ENCODE peak calls at places on chromosomes 2 and 18, in seven cellular contexts. T, N, Z, H, G, P and I are unnamed samples.

GRCh38 chr2:239574434-239575156 is 173.8 kb upstream of the HDAC4 start:
- DNase-seq in T (peak), N (no peak), Z (peak), H (peak), G (no peak), P (no peak), I (peak)

GRCh38 chr2:170176212-170176611 is 1.7 kb upstream of the MYO3B start:
- DNase-seq in T (no peak), N (no peak), Z (no peak), H (no peak), G (no peak), P (no peak), I (no peak)

GRCh38 chr18:48547456-48548403 is 8.9 kb downstream of the CTIF start:
- DNase-seq in T (no peak), N (no peak), Z (peak), H (no peak), G (peak), P (no peak), I (no peak)

GRCh38 chr2:128545829-128546228 is 227.2 kb upstream of the HS6ST1 start:
- DNase-seq in T (no peak), N (no peak), Z (no peak), H (no peak), G (no peak), P (no peak), I (no peak)

GRCh38 chr2:215503381-215503780 is 67.5 kb upstream of the FN1 start:
- DNase-seq in T (no peak), N (no peak), Z (no peak), H (no peak), G (peak), P (no peak), I (no peak)

GRCh38 chr2:88860421-88861075 is 169.1 kb downstream of the RPIA start:
- DNase-seq in T (no peak), N (no peak), Z (no peak), H (no peak), G (no peak), P (no peak), I (no peak)

GRCh38 chr2:219560037-219560892 is 11.1 kb downstream of the OBSL1 start:
- DNase-seq in T (peak), N (peak), Z (no peak), H (no peak), G (no peak), P (no peak), I (no peak)

GRCh38 chr18:47184419-47185050 is 8.4 kb upstream of the IER3IP1 start:
- DNase-seq in T (no peak), N (no peak), Z (peak), H (no peak), G (peak), P (no peak), I (peak)

GRCh38 chr2:66440011-66440542 is 5.2 kb downstream of the MEIS1 start:
- DNase-seq in T (no peak), N (no peak), Z (peak), H (peak), G (peak), P (no peak), I (peak)

GRCh38 chr2:32671885-32672519 is 44.2 kb downstream of the TTC27 start:
- DNase-seq in T (no peak), N (no peak), Z (no peak), H (no peak), G (no peak), P (no peak), I (no peak)

GRCh38 chr2:137987011-137987410 is 22.7 kb downstream of the HNMT start:
- DNase-seq in T (no peak), N (no peak), Z (no peak), H (no peak), G (no peak), P (no peak), I (no peak)

GRCh38 chr2:46893231-46893943 is 22.2 kb downstream of the MCFD2 start:
- DNase-seq in T (no peak), N (no peak), Z (no peak), H (no peak), G (peak), P (no peak), I (no peak)

GRCh38 chr2:105139556-105140236 is 101.8 kb downstream of the MRPS9 start:
- DNase-seq in T (no peak), N (no peak), Z (no peak), H (no peak), G (peak), P (no peak), I (no peak)

GRCh38 chr2:180761224-180761623 is 219.2 kb upstream of the UBE2E3 start:
- DNase-seq in T (no peak), N (no peak), Z (peak), H (no peak), G (peak), P (no peak), I (no peak)

GRCh38 chr2:10331033-10331701 is 28.5 kb downstream of the HPCAL1 start:
- DNase-seq in T (peak), N (peak), Z (peak), H (peak), G (no peak), P (no peak), I (no peak)

GRCh38 chr18:48033770-48034650 is 103.6 kb upstream of the SMAD2 start:
- DNase-seq in T (no peak), N (no peak), Z (no peak), H (no peak), G (no peak), P (no peak), I (no peak)

GRCh38 chr18:21851327-21851961 is 110.9 kb downstream of the MIB1 start:
- DNase-seq in T (no peak), N (no peak), Z (peak), H (no peak), G (peak), P (no peak), I (no peak)

GRCh38 chr2:176134978-176135575 is 5.6 kb downstream of the HOXD8 start:
- DNase-seq in T (no peak), N (no peak), Z (no peak), H (no peak), G (peak), P (no peak), I (no peak)

GRCh38 chr2:109139002-109139401 is 10.0 kb downstream of the SH3RF3 start:
- DNase-seq in T (no peak), N (no peak), Z (no peak), H (no peak), G (no peak), P (no peak), I (no peak)

GRCh38 chr2:75606851-75607798 is 39.5 kb upstream of the MRPL19 start:
- DNase-seq in T (no peak), N (no peak), Z (peak), H (no peak), G (no peak), P (no peak), I (no peak)

GRCh38 chr2:240127351-240127750 is 8.8 kb downstream of the COPS9 start:
- DNase-seq in T (no peak), N (no peak), Z (no peak), H (peak), G (no peak), P (no peak), I (no peak)

GRCh38 chr2:65372619-65373018 is 59.8 kb downstream of the SPRED2 start:
- DNase-seq in T (no peak), N (no peak), Z (no peak), H (no peak), G (no peak), P (no peak), I (no peak)

GRCh38 chr2:240664622-240665021 is 18.1 kb downstream of the AQP12B start:
- DNase-seq in T (no peak), N (no peak), Z (no peak), H (no peak), G (no peak), P (no peak), I (no peak)

GRCh38 chr2:56410140-56410539 is 226.3 kb downstream of the CCDC85A start:
- DNase-seq in T (no peak), N (no peak), Z (no peak), H (no peak), G (no peak), P (no peak), I (no peak)

GRCh38 chr2:237935740-237936452 is 30.9 kb upstream of the UBE2F start:
- DNase-seq in T (no peak), N (no peak), Z (no peak), H (no peak), G (no peak), P (no peak), I (no peak)

GRCh38 chr18:25927830-25928229 is 162.6 kb downstream of the SS18 start:
- DNase-seq in T (no peak), N (no peak), Z (no peak), H (no peak), G (no peak), P (no peak), I (no peak)

GRCh38 chr2:183678908-183679307 is 554.7 kb downstream of the NUP35 start:
- DNase-seq in T (no peak), N (no peak), Z (no peak), H (no peak), G (no peak), P (no peak), I (peak)

GRCh38 chr2:120964819-120965218 is 229.2 kb downstream of the GLI2 start:
- DNase-seq in T (no peak), N (no peak), Z (peak), H (no peak), G (no peak), P (no peak), I (no peak)

GRCh38 chr2:8229546-8229986 is 452.3 kb upstream of the ID2 start:
- DNase-seq in T (no peak), N (no peak), Z (peak), H (peak), G (peak), P (peak), I (peak)

GRCh38 chr2:55732854-55733253 is 39.2 kb upstream of the PNPT1 start:
- DNase-seq in T (no peak), N (no peak), Z (peak), H (no peak), G (peak), P (no peak), I (no peak)

GRCh38 chr2:43021791-43022500 is 204.5 kb downstream of the ZFP36L2 start:
- DNase-seq in T (no peak), N (no peak), Z (no peak), H (peak), G (no peak), P (no peak), I (peak)

GRCh38 chr2:231662028-231662810 is 46.1 kb upstream of the PTMA start:
- DNase-seq in T (peak), N (peak), Z (peak), H (peak), G (peak), P (peak), I (peak)

GRCh38 chr2:231660860-231661259 is 47.5 kb upstream of the PTMA start:
- DNase-seq in T (no peak), N (no peak), Z (no peak), H (no peak), G (no peak), P (no peak), I (no peak)

GRCh38 chr2:231663458-231664290 is 44.7 kb upstream of the PTMA start:
- DNase-seq in T (no peak), N (no peak), Z (no peak), H (no peak), G (no peak), P (no peak), I (peak)

GRCh38 chr2:231662811-231663457 is 45.4 kb upstream of the PTMA start:
- DNase-seq in T (no peak), N (no peak), Z (no peak), H (no peak), G (no peak), P (no peak), I (no peak)

GRCh38 chr2:231661422-231662027 is 46.8 kb upstream of the PTMA start:
- DNase-seq in T (no peak), N (no peak), Z (no peak), H (no peak), G (no peak), P (no peak), I (no peak)
- H3K4me3 ChIP-seq in T (peak), N (peak), Z (no peak), H (peak), G (peak), P (peak), I (peak)

GRCh38 chr2:199469514-199470360 is 12.0 kb upstream of the SATB2 start:
- DNase-seq in T (no peak), N (no peak), Z (no peak), H (no peak), G (no peak), P (no peak), I (peak)

GRCh38 chr2:199467462-199467822 is 9.7 kb upstream of the SATB2 start:
- DNase-seq in T (no peak), N (no peak), Z (no peak), H (no peak), G (no peak), P (no peak), I (peak)

GRCh38 chr2:199466704-199467461 is 9.1 kb upstream of the SATB2 start:
- DNase-seq in T (no peak), N (no peak), Z (no peak), H (no peak), G (no peak), P (no peak), I (peak)

GRCh38 chr2:199470361-199470671 is 12.6 kb upstream of the SATB2 start:
- DNase-seq in T (no peak), N (no peak), Z (no peak), H (no peak), G (no peak), P (no peak), I (no peak)

DNA sequence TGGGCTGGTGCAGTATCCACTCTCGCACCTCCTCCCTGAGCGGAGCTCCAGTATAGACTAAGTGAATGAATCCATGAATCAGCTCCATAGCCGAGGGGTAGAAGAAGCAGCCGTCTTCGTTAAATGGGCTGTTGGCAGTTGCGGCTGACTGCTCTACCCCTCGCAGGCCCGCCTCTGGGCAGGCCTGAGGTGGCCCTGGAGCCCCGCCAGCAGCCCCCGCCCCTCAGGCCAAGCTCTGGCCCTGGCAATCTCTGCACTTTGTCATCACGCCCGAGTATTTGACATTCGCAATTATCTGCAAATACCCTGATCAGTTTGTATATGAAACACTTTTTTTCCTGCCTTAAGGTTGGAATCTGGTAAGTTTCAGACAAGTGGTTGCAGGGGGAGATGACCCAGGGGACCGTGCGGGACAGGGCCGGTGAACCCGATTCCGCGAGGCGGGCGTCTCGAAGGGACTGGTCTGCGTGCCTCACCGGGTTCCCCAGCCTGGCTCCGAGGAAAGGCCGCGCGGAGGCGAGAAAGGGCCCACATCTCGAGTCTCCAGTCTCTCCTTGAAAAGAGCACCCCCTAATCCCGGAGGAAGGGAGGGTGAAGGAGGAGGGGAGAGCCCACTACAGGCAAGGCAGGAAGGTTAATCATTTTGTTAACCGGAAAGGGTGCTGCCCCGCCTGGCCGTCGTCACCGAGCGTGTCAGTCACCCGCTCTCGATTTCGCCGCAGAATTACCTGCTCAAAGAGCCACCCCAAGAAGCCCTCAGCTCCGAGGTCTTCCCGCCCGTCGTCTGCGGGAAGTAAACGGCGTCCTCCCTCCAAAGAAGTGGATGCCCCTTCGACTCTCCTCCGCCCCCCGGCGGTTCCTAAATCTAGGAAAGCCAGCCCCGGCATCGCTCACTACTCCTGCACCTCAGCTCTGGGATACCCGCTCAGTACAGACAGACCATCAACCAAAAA is 11.1 kb upstream of the SATB2 start:
- DNase-seq in T (no peak), N (no peak), Z (no peak), H (no peak), G (no peak), P (no peak), I (peak)
- H3K4me3 ChIP-seq in T (no peak), N (no peak), Z (peak), H (no peak), G (no peak), P (peak), I (peak)

DNA sequence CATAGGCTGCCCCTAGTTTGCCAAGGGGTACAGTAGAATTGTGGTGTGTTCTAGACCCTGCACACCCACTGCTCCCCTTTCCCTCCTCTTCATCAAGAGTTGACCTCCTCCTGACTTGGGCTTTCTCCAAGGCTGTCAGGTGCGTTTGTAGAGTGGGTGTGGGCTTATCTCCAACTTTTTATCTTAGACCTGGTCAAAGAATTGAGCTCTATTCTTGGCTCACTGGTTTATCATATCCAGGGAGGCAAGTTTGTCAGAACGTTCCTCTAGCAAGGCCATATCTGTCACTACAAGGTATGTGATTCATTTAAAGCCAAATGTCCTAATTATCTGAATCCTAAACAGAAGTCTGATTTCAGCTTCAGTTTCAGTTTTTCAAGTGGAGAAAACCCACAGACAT is 117.2 kb upstream of the MGAT5 start:
- DNase-seq in T (no peak), N (no peak), Z (no peak), H (no peak), G (no peak), P (no peak), I (no peak)
- H3K4me3 ChIP-seq in T (no peak), N (no peak), Z (no peak), H (no peak), G (no peak), P (peak), I (no peak)

GRCh38 chr2:236642584-236643291 is 73.1 kb downstream of the ACKR3 start:
- DNase-seq in T (no peak), N (peak), Z (peak), H (peak), G (peak), P (peak), I (no peak)
- H3K4me3 ChIP-seq in T (no peak), N (no peak), Z (no peak), H (no peak), G (peak), P (no peak), I (no peak)

DNA sequence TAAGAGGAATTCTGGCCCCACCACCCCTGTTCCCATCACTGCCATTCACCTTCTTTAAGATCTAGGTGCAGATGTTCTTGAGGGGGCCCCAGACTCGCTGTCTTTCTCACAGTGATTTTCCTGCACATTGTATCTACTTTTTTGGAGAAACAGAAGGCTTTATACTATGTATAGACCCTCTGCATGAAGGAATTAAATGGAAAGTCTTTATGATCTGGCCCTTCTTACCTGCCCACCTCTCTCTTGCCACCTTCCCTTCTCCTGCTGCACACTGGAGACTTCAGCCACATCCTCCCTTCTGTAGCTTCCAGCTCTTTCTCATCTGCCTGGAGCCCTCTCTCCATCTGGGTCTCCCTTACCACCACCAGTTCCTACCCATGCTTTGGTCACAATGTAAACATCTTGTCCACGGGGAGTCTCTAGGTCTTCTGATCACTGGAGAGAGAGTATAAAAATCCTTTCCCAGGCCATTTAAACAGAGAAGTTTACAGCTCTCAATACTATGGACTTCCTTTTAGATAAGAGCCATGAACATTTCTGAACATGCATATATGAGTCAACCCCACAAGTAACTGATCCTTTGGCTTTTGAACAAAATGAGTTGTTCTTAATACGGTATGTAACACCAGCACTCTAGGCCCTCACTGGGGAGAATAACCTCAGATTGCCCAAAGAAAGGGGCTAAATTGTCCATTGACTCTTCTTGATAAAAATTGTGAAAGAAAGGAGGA is 5.7 kb downstream of the ARHGAP25 start:
- DNase-seq in T (no peak), N (no peak), Z (peak), H (no peak), G (peak), P (no peak), I (no peak)
- H3K4me3 ChIP-seq in T (no peak), N (no peak), Z (no peak), H (no peak), G (no peak), P (no peak), I (no peak)

GRCh38 chr18:79394438-79395307 is 1.1 kb upstream of the NFATC1 start:
- DNase-seq in T (peak), N (no peak), Z (peak), H (peak), G (no peak), P (no peak), I (peak)
- H3K4me3 ChIP-seq in T (peak), N (peak), Z (peak), H (peak), G (peak), P (peak), I (peak)